ENCODE peak calls at places on chromosomes 13 and 19, in nine cellular contexts. B, C, X, J, L, N, I, O and S are unnamed samples. For H3K27me3, the result is how much of the 10 kb centered on the place peaks cover.

GRCh38 chr13:70162141-70162540 is 53.9 kb upstream of the KLHL1 start:
- DNase-seq in B (no peak), C (no peak), X (peak), J (no peak), L (no peak), N (no peak), I (no peak), O (no peak), S (no peak)

GRCh38 chr19:46546194-46546896 is 50.7 kb upstream of the PNMA8B start:
- DNase-seq in B (no peak), C (peak), X (peak), J (no peak), L (peak), N (no peak), I (no peak), O (peak), S (no peak)

GRCh38 chr19:45476349-45476717 is 8.5 kb downstream of the FOSB start:
- DNase-seq in B (no peak), C (no peak), X (no peak), J (no peak), L (no peak), N (no peak), I (no peak), O (no peak), S (no peak)

GRCh38 chr13:23636360-23636759 is 66.1 kb downstream of the TNFRSF19 start:
- DNase-seq in B (no peak), C (no peak), X (no peak), J (no peak), L (no peak), N (no peak), I (no peak), O (no peak), S (no peak)

GRCh38 chr19:39407394-39407643 is 672 bp downstream of the ZFP36 start:
- DNase-seq in B (no peak), C (no peak), X (no peak), J (no peak), L (no peak), N (no peak), I (no peak), O (no peak), S (no peak)

GRCh38 chr13:30763786-30764440 is 28.6 kb downstream of the ALOX5AP start:
- DNase-seq in B (no peak), C (peak), X (no peak), J (no peak), L (no peak), N (no peak), I (no peak), O (no peak), S (no peak)

GRCh38 chr13:26482451-26483197 is 74.9 kb upstream of the WASF3 start:
- DNase-seq in B (peak), C (peak), X (peak), J (no peak), L (no peak), N (peak), I (no peak), O (peak), S (no peak)

GRCh38 chr13:104779311-104779710 is 1713.1 kb upstream of the SLC10A2 start:
- DNase-seq in B (no peak), C (no peak), X (peak), J (peak), L (no peak), N (no peak), I (no peak), O (no peak), S (no peak)

GRCh38 chr13:109874444-109874920 is 88.1 kb upstream of the IRS2 start:
- DNase-seq in B (no peak), C (no peak), X (no peak), J (no peak), L (no peak), N (no peak), I (no peak), O (no peak), S (no peak)

GRCh38 chr19:35716985-35717664 is 678 bp upstream of the KMT2B start:
- DNase-seq in B (peak), C (peak), X (peak), J (peak), L (peak), N (peak), I (peak), O (peak), S (peak)

DNA sequence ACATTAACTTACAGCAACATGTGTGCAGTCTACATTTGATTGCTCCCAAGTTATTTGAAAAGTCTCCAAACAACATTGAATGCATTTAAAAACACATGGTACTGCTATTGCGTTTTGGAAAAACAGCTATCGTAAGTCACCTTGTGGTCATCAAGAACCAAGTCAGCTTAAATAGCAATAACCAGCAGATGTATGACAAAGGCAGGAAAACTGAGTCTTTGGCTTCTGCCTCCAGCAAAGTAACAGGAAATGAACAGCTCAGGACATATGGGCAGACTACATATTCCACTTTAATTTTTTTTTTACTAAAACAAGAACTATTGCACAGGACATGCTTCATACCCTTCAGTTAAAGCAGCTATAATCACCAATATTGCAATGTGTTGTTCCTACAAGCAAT is 580.6 kb upstream of the SPRY2 start:
- DNase-seq in B (no peak), C (peak), X (no peak), J (no peak), L (no peak), N (no peak), I (no peak), O (no peak), S (no peak)
- H3K27me3 ChIP-seq in B (under half), C (under half), X (under half), J (under half), L (under half), N (under half), I (under half), O (under half), S (under half)

GRCh38 chr19:42244452-42245220 is 2.2 kb upstream of the GSK3A start:
- DNase-seq in B (peak), C (peak), X (peak), J (peak), L (peak), N (peak), I (peak), O (peak), S (peak)

GRCh38 chr19:42241279-42241678 is 1.1 kb downstream of the GSK3A start:
- DNase-seq in B (no peak), C (no peak), X (no peak), J (no peak), L (no peak), N (no peak), I (no peak), O (no peak), S (no peak)

GRCh38 chr19:42242512-42243409 is at the start of gene GSK3A:
- DNase-seq in B (peak), C (peak), X (peak), J (peak), L (peak), N (peak), I (peak), O (peak), S (peak)

GRCh38 chr19:42239544-42240220 is 2.7 kb downstream of the GSK3A start:
- DNase-seq in B (no peak), C (no peak), X (no peak), J (no peak), L (no peak), N (no peak), I (no peak), O (no peak), S (no peak)

GRCh38 chr19:42242071-42242511 is 311 bp downstream of the GSK3A start:
- DNase-seq in B (no peak), C (no peak), X (no peak), J (no peak), L (no peak), N (no peak), I (no peak), O (no peak), S (no peak)
- H3K4me3 ChIP-seq in B (peak), C (peak), X (peak), J (peak), L (peak), N (peak), I (peak), O (peak), S (peak)

DNA sequence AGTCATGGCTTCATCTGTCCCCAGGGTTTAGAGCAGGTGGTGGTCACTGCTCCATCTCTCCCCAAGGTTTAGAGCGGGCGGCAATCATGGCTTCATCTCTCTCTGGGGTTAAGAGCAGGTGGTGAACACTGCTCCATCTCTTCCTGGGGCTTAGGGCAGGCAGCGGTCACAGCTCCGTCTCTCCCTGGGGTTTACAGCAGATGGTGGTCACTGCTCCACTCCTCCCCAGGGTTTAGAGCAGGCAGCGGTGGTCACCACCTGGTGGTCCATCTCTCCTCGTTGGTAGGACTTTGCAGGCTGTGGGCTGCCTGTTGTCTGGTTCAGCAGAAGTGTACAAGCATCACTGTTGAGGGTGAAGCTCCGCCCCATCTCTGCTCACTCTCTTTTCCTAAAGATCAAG is 52.8 kb upstream of the ARHGEF7 start:
- DNase-seq in B (no peak), C (no peak), X (no peak), J (no peak), L (no peak), N (no peak), I (no peak), O (no peak), S (no peak)
- H3K27me3 ChIP-seq in B (under half), C (under half), X (under half), J (under half), L (under half), N (under half), I (under half), O (under half), S (under half)

GRCh38 chr13:112969692-112970338 is 801 bp downstream of the MCF2L start:
- DNase-seq in B (no peak), C (no peak), X (no peak), J (no peak), L (no peak), N (no peak), I (no peak), O (no peak), S (no peak)
- H3K4me3 ChIP-seq in B (peak), C (no peak), X (no peak), J (no peak), L (peak), N (peak), I (peak), O (peak), S (peak)

DNA sequence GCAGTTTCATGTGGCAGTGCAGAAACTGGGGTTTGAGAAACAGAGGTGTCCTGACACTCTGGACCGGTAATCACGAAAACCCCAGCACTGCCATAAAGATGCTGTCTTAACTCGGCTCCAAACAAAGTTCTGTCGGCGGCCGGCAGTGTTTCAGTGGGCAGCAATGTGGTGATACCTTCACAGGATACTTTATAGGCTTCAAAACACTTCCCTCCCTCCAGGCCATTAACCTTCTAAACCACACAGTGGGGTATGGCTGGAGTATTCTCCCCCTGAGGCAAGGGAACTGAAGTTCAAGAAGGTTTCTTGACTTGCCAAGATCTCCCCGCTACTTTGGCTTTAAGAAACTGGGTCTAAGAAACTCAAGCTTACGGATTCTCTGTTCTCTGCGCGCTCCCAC is 1.1 kb downstream of the RUBCNL start:
- DNase-seq in B (no peak), C (no peak), X (peak), J (no peak), L (no peak), N (no peak), I (no peak), O (no peak), S (no peak)
- H3K27me3 ChIP-seq in B (under half), C (under half), X (under half), J (under half), L (under half), N (under half), I (under half), O (under half), S (half or more)